ENCODE peak calls at places on chromosomes 16 and 17, in six cellular contexts. One of them, this sample, is unnamed.

GRCh38 chr17:79118924-79119323 is 44.3 kb downstream of the ENGASE start:
- DNase-seq in activated T-cell treated with anti-CD3 and anti-CD28 coated beads, Interleukin-2, amount 50 U/mL, for 4 hours: no peak
- DNase-seq in sciatic nerve: no peak
- DNase-seq in amniotic epithelial cell: no peak
- DNase-seq in GM20000: no peak
- DNase-seq in left lung: no peak
- DNase-seq in this sample: no peak

GRCh38 chr17:47239663-47240374 is 13.8 kb upstream of the ITGB3 start:
- DNase-seq in activated T-cell treated with anti-CD3 and anti-CD28 coated beads, Interleukin-2, amount 50 U/mL, for 4 hours: no peak
- DNase-seq in sciatic nerve: peak; percentile 87
- DNase-seq in amniotic epithelial cell: peak; percentile 99
- DNase-seq in GM20000: no peak
- DNase-seq in left lung: peak; percentile 70
- DNase-seq in this sample: peak; percentile 42

GRCh38 chr16:1348926-1349325 is 2.8 kb downstream of the TSR3 start:
- DNase-seq in activated T-cell treated with anti-CD3 and anti-CD28 coated beads, Interleukin-2, amount 50 U/mL, for 4 hours: no peak
- DNase-seq in sciatic nerve: no peak
- DNase-seq in amniotic epithelial cell: no peak
- DNase-seq in GM20000: no peak
- DNase-seq in left lung: no peak
- DNase-seq in this sample: no peak

GRCh38 chr16:83438326-83438725 is 369.5 kb upstream of the HSBP1 start:
- DNase-seq in activated T-cell treated with anti-CD3 and anti-CD28 coated beads, Interleukin-2, amount 50 U/mL, for 4 hours: no peak
- DNase-seq in sciatic nerve: no peak
- DNase-seq in amniotic epithelial cell: no peak
- DNase-seq in GM20000: no peak
- DNase-seq in left lung: no peak
- DNase-seq in this sample: no peak

GRCh38 chr17:8976638-8977037 is 11.1 kb upstream of the PIK3R5 start:
- DNase-seq in activated T-cell treated with anti-CD3 and anti-CD28 coated beads, Interleukin-2, amount 50 U/mL, for 4 hours: no peak
- DNase-seq in sciatic nerve: no peak
- DNase-seq in amniotic epithelial cell: no peak
- DNase-seq in GM20000: peak; percentile 52
- DNase-seq in left lung: no peak
- DNase-seq in this sample: peak; percentile 59

GRCh38 chr16:47503936-47504335 is 42.8 kb downstream of the PHKB start:
- DNase-seq in activated T-cell treated with anti-CD3 and anti-CD28 coated beads, Interleukin-2, amount 50 U/mL, for 4 hours: no peak
- DNase-seq in sciatic nerve: no peak
- DNase-seq in amniotic epithelial cell: peak; percentile 27
- DNase-seq in GM20000: no peak
- DNase-seq in left lung: no peak
- DNase-seq in this sample: no peak

GRCh38 chr16:86751081-86752030 is 173.0 kb downstream of the FOXL1 start:
- DNase-seq in activated T-cell treated with anti-CD3 and anti-CD28 coated beads, Interleukin-2, amount 50 U/mL, for 4 hours: no peak
- DNase-seq in sciatic nerve: no peak
- DNase-seq in amniotic epithelial cell: peak; percentile 86
- DNase-seq in GM20000: no peak
- DNase-seq in left lung: no peak
- DNase-seq in this sample: no peak

GRCh38 chr17:60640503-60640902 is 37.1 kb upstream of the BCAS3 start:
- DNase-seq in activated T-cell treated with anti-CD3 and anti-CD28 coated beads, Interleukin-2, amount 50 U/mL, for 4 hours: no peak
- DNase-seq in sciatic nerve: no peak
- DNase-seq in amniotic epithelial cell: peak; percentile 30
- DNase-seq in GM20000: no peak
- DNase-seq in left lung: no peak
- DNase-seq in this sample: no peak

GRCh38 chr16:31455601-31456314 is 3.5 kb upstream of the ARMC5 start:
- DNase-seq in activated T-cell treated with anti-CD3 and anti-CD28 coated beads, Interleukin-2, amount 50 U/mL, for 4 hours: no peak
- DNase-seq in sciatic nerve: peak; percentile 60
- DNase-seq in amniotic epithelial cell: no peak
- DNase-seq in GM20000: peak; percentile 20
- DNase-seq in left lung: no peak
- DNase-seq in this sample: no peak

GRCh38 chr17:41013181-41013580 is 4.3 kb upstream of the KRTAP3-1 start:
- DNase-seq in activated T-cell treated with anti-CD3 and anti-CD28 coated beads, Interleukin-2, amount 50 U/mL, for 4 hours: no peak
- DNase-seq in sciatic nerve: no peak
- DNase-seq in amniotic epithelial cell: no peak
- DNase-seq in GM20000: no peak
- DNase-seq in left lung: no peak
- DNase-seq in this sample: no peak

GRCh38 chr17:72928454-72929136 is 163.9 kb downstream of the SLC39A11 start:
- DNase-seq in activated T-cell treated with anti-CD3 and anti-CD28 coated beads, Interleukin-2, amount 50 U/mL, for 4 hours: no peak
- DNase-seq in sciatic nerve: no peak
- DNase-seq in amniotic epithelial cell: no peak
- DNase-seq in GM20000: no peak
- DNase-seq in left lung: no peak
- DNase-seq in this sample: no peak

GRCh38 chr17:78555741-78556401 is 21.3 kb downstream of the DNAH17 start:
- DNase-seq in activated T-cell treated with anti-CD3 and anti-CD28 coated beads, Interleukin-2, amount 50 U/mL, for 4 hours: no peak
- DNase-seq in sciatic nerve: no peak
- DNase-seq in amniotic epithelial cell: no peak
- DNase-seq in GM20000: no peak
- DNase-seq in left lung: no peak
- DNase-seq in this sample: no peak

GRCh38 chr17:30248786-30249185 is 13.3 kb upstream of the SLC6A4 start:
- DNase-seq in activated T-cell treated with anti-CD3 and anti-CD28 coated beads, Interleukin-2, amount 50 U/mL, for 4 hours: no peak
- DNase-seq in sciatic nerve: no peak
- DNase-seq in amniotic epithelial cell: no peak
- DNase-seq in GM20000: no peak
- DNase-seq in left lung: no peak
- DNase-seq in this sample: no peak

GRCh38 chr16:1779234-1779701 is 3.1 kb downstream of the SPSB3 start:
- DNase-seq in activated T-cell treated with anti-CD3 and anti-CD28 coated beads, Interleukin-2, amount 50 U/mL, for 4 hours: no peak
- DNase-seq in sciatic nerve: no peak
- DNase-seq in amniotic epithelial cell: no peak
- DNase-seq in GM20000: no peak
- DNase-seq in left lung: no peak
- DNase-seq in this sample: peak; percentile 6

GRCh38 chr16:18055411-18055916 is 281.1 kb downstream of the NPIPA8 start:
- DNase-seq in activated T-cell treated with anti-CD3 and anti-CD28 coated beads, Interleukin-2, amount 50 U/mL, for 4 hours: no peak
- DNase-seq in sciatic nerve: no peak
- DNase-seq in amniotic epithelial cell: no peak
- DNase-seq in GM20000: no peak
- DNase-seq in left lung: no peak
- DNase-seq in this sample: no peak

GRCh38 chr17:18957831-18958230 is 5.9 kb downstream of the SLC5A10 start:
- DNase-seq in activated T-cell treated with anti-CD3 and anti-CD28 coated beads, Interleukin-2, amount 50 U/mL, for 4 hours: no peak
- DNase-seq in sciatic nerve: no peak
- DNase-seq in amniotic epithelial cell: no peak
- DNase-seq in GM20000: no peak
- DNase-seq in left lung: no peak
- DNase-seq in this sample: no peak

GRCh38 chr16:74561626-74562025 is 45.3 kb downstream of the GLG1 start:
- DNase-seq in activated T-cell treated with anti-CD3 and anti-CD28 coated beads, Interleukin-2, amount 50 U/mL, for 4 hours: no peak
- DNase-seq in sciatic nerve: no peak
- DNase-seq in amniotic epithelial cell: no peak
- DNase-seq in GM20000: no peak
- DNase-seq in left lung: no peak
- DNase-seq in this sample: no peak

GRCh38 chr17:8059131-8059530 is 20.3 kb downstream of the ALOX15B start:
- DNase-seq in activated T-cell treated with anti-CD3 and anti-CD28 coated beads, Interleukin-2, amount 50 U/mL, for 4 hours: no peak
- DNase-seq in sciatic nerve: no peak
- DNase-seq in amniotic epithelial cell: no peak
- DNase-seq in GM20000: no peak
- DNase-seq in left lung: no peak
- DNase-seq in this sample: no peak

GRCh38 chr16:68752602-68753001 is 15.5 kb downstream of the CDH1 start:
- DNase-seq in activated T-cell treated with anti-CD3 and anti-CD28 coated beads, Interleukin-2, amount 50 U/mL, for 4 hours: no peak
- DNase-seq in sciatic nerve: no peak
- DNase-seq in amniotic epithelial cell: no peak
- DNase-seq in GM20000: no peak
- DNase-seq in left lung: no peak
- DNase-seq in this sample: peak; percentile 58

GRCh38 chr17:40243756-40244155 is 24.7 kb downstream of the WIPF2 start:
- DNase-seq in activated T-cell treated with anti-CD3 and anti-CD28 coated beads, Interleukin-2, amount 50 U/mL, for 4 hours: no peak
- DNase-seq in sciatic nerve: no peak
- DNase-seq in amniotic epithelial cell: no peak
- DNase-seq in GM20000: no peak
- DNase-seq in left lung: no peak
- DNase-seq in this sample: no peak

GRCh38 chr17:2996208-2996855 is 67.1 kb downstream of the OR1D5 start:
- DNase-seq in activated T-cell treated with anti-CD3 and anti-CD28 coated beads, Interleukin-2, amount 50 U/mL, for 4 hours: no peak
- DNase-seq in sciatic nerve: no peak
- DNase-seq in amniotic epithelial cell: no peak
- DNase-seq in GM20000: no peak
- DNase-seq in left lung: no peak
- DNase-seq in this sample: no peak

GRCh38 chr17:74631468-74632195 is 8.1 kb upstream of the CD300E start:
- DNase-seq in activated T-cell treated with anti-CD3 and anti-CD28 coated beads, Interleukin-2, amount 50 U/mL, for 4 hours: no peak
- DNase-seq in sciatic nerve: no peak
- DNase-seq in amniotic epithelial cell: peak; percentile 86
- DNase-seq in GM20000: peak; percentile 67
- DNase-seq in left lung: no peak
- DNase-seq in this sample: no peak

GRCh38 chr17:325270-325976 is 27.2 kb downstream of the RPH3AL start:
- DNase-seq in activated T-cell treated with anti-CD3 and anti-CD28 coated beads, Interleukin-2, amount 50 U/mL, for 4 hours: no peak
- DNase-seq in sciatic nerve: peak; percentile 40
- DNase-seq in amniotic epithelial cell: no peak
- DNase-seq in GM20000: no peak
- DNase-seq in left lung: no peak
- DNase-seq in this sample: no peak

GRCh38 chr16:65319621-65320231 is 197.9 kb upstream of the CDH11 start:
- DNase-seq in activated T-cell treated with anti-CD3 and anti-CD28 coated beads, Interleukin-2, amount 50 U/mL, for 4 hours: no peak
- DNase-seq in sciatic nerve: no peak
- DNase-seq in amniotic epithelial cell: no peak
- DNase-seq in GM20000: no peak
- DNase-seq in left lung: no peak
- DNase-seq in this sample: no peak

GRCh38 chr17:16676645-16677044 is 13.4 kb upstream of the CCDC144A start:
- DNase-seq in activated T-cell treated with anti-CD3 and anti-CD28 coated beads, Interleukin-2, amount 50 U/mL, for 4 hours: no peak
- DNase-seq in sciatic nerve: no peak
- DNase-seq in amniotic epithelial cell: no peak
- DNase-seq in GM20000: no peak
- DNase-seq in left lung: no peak
- DNase-seq in this sample: no peak

GRCh38 chr16:80718480-80719220 is 85.7 kb downstream of the CDYL2 start:
- DNase-seq in activated T-cell treated with anti-CD3 and anti-CD28 coated beads, Interleukin-2, amount 50 U/mL, for 4 hours: no peak
- DNase-seq in sciatic nerve: no peak
- DNase-seq in amniotic epithelial cell: no peak
- DNase-seq in GM20000: no peak
- DNase-seq in left lung: peak; percentile 40
- DNase-seq in this sample: no peak